ENCODE peak calls at places on chromosomes 5 and 9, in four cellular contexts. I is IMR-90, F is H1, Z is mesendoderm. G is an unnamed sample.

GRCh38 chr5:82355921-82356454 is 77.8 kb upstream of the RPS23 start:
- DNase-seq in I (no peak), F (no peak), Z (no peak), G (no peak)

GRCh38 chr5:165361143-165361542 is 1855.7 kb downstream of the MAT2B start:
- DNase-seq in I (no peak), F (no peak), Z (no peak), G (no peak)

GRCh38 chr9:112198646-112199045 is 23.5 kb upstream of the SUSD1 start:
- DNase-seq in I (no peak), F (no peak), Z (no peak), G (no peak)

GRCh38 chr9:117103711-117104110 is 311.1 kb downstream of the ASTN2 start:
- DNase-seq in I (no peak), F (no peak), Z (no peak), G (no peak)

GRCh38 chr5:10364186-10364689 is 10.7 kb downstream of the MARCHF6 start:
- DNase-seq in I (no peak), F (no peak), Z (peak), G (no peak)

GRCh38 chr5:51983161-51983560 is 599.9 kb downstream of the ISL1 start:
- DNase-seq in I (no peak), F (no peak), Z (no peak), G (no peak)

GRCh38 chr5:172008689-172009141 is 2.3 kb upstream of the FBXW11 start:
- DNase-seq in I (no peak), F (peak), Z (peak), G (peak)

GRCh38 chr5:76693141-76693540 is 22.8 kb upstream of the F2R start:
- DNase-seq in I (no peak), F (no peak), Z (no peak), G (no peak)

GRCh38 chr9:99055384-99055783 is 49.5 kb upstream of the TGFBR1 start:
- DNase-seq in I (no peak), F (no peak), Z (no peak), G (no peak)

GRCh38 chr5:63825984-63826383 is 136.3 kb downstream of the HTR1A start:
- DNase-seq in I (no peak), F (no peak), Z (no peak), G (no peak)

GRCh38 chr5:178460598-178461425 is 129.4 kb downstream of the COL23A1 start:
- DNase-seq in I (peak), F (peak), Z (peak), G (peak)

GRCh38 chr5:11319851-11320580 is 559.0 kb upstream of the DAP start:
- DNase-seq in I (peak), F (no peak), Z (no peak), G (no peak)

GRCh38 chr9:22114956-22115355 is 105.9 kb upstream of the CDKN2B start:
- DNase-seq in I (peak), F (no peak), Z (no peak), G (no peak)

GRCh38 chr5:53114988-53115387 is 5.4 kb upstream of the MOCS2 start:
- DNase-seq in I (peak), F (no peak), Z (peak), G (no peak)

GRCh38 chr5:135386096-135386495 is 12.9 kb downstream of the MACROH2A1 start:
- DNase-seq in I (peak), F (no peak), Z (no peak), G (no peak)

GRCh38 chr5:178357678-178358077 is 125.1 kb upstream of the PHYKPL start:
- DNase-seq in I (no peak), F (no peak), Z (no peak), G (no peak)

GRCh38 chr9:19409406-19410194 is 791 bp downstream of the ACER2 start:
- DNase-seq in I (no peak), F (no peak), Z (peak), G (peak)

GRCh38 chr9:126031116-126031515 is 283.9 kb downstream of the PBX3 start:
- DNase-seq in I (no peak), F (no peak), Z (no peak), G (no peak)

GRCh38 chr5:78992136-78992535 is 7.0 kb upstream of the ARSB start:
- DNase-seq in I (no peak), F (no peak), Z (no peak), G (no peak)

GRCh38 chr5:139707445-139708003 is 59.4 kb downstream of the CXXC5 start:
- DNase-seq in I (no peak), F (no peak), Z (peak), G (no peak)

DNA sequence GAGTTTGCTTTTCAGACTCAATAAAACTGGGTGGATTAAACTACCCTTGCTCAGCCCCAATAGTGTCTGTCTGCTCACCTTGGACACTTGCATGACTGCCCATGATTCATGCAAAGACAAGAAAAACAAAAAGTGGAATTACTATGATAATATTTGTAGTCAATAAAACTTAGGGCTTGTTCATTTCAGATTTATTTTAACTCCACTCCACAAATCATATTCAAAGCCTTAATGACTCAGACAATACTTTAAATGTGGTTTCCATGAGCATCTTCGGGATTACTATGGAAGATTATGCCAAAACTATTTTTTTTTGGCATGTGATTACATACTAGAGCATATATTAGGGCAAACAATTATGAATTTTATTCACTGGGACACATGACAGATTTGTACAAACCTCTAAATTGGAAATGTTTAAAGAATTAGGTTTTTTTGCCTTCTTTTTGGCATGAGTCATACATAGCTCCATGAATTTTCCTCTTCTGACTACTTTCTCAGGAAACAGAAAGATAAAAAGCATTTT is 468.9 kb downstream of the ACTL7B start:
- DNase-seq in I (peak), F (no peak), Z (no peak), G (no peak)
- H4K5ac ChIP-seq in I (no peak), F (no peak), Z (no peak), G (no peak)

GRCh38 chr5:38536968-38537367 is 19.5 kb downstream of the LIFR start:
- DNase-seq in I (no peak), F (no peak), Z (no peak), G (no peak)
- H4K5ac ChIP-seq in I (no peak), F (no peak), Z (no peak), G (no peak)

GRCh38 chr5:1119312-1119831 is 7.5 kb upstream of the SLC12A7 start:
- DNase-seq in I (no peak), F (no peak), Z (no peak), G (no peak)

GRCh38 chr5:1120236-1120999 is 8.6 kb upstream of the SLC12A7 start:
- DNase-seq in I (no peak), F (no peak), Z (no peak), G (no peak)

GRCh38 chr5:1116977-1117376 is 5.1 kb upstream of the SLC12A7 start:
- DNase-seq in I (no peak), F (no peak), Z (no peak), G (no peak)

GRCh38 chr5:1118231-1118698 is 6.4 kb upstream of the SLC12A7 start:
- DNase-seq in I (peak), F (no peak), Z (no peak), G (no peak)

DNA sequence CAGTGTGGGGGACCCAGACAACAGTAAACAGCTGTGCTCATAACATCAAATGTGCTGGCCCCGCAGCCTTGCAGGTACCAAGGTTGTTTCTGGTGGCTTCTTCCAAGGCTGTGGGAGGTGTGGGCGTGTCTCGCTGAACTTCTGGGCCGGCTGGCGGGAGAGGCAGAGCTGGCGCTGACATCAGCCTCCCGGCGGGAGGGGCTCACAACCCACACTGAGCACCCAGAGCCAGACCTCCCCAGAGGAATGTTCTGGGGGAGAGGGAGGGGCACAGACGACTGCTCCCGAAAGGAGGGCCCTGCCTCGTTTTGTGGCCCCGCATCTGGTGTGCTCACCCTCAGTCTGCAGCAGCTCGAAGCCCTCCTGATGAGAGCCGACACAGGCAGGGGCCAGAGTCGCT is 6.9 kb upstream of the SLC12A7 start:
- DNase-seq in I (no peak), F (no peak), Z (peak), G (no peak)
- H4K5ac ChIP-seq in I (no peak), F (no peak), Z (no peak), G (no peak)

GRCh38 chr5:112863549-112863948 is 2.5 kb downstream of the SRP19 start:
- DNase-seq in I (no peak), F (no peak), Z (no peak), G (no peak)
- H4K5ac ChIP-seq in I (no peak), F (no peak), Z (no peak), G (no peak)

G was measured in H9.